ENCODE peak calls at places on chromosomes 5 and 9, in five cellular contexts. G, D, Q, V and J are unnamed samples. For H3K4me1, the result is how much of the 10 kb centered on the place peaks cover.

GRCh38 chr5:29899583-29899982 is 1293.9 kb upstream of the CDH6 start:
- DNase-seq in V (no peak), D (no peak), Q (no peak), G (no peak), J (no peak)

GRCh38 chr5:168347786-168348414 is 56.5 kb downstream of the WWC1 start:
- DNase-seq in G (no peak), Q (no peak), D (no peak), V (no peak), J (peak)

GRCh38 chr9:107036367-107036766 is 173.4 kb downstream of the ZNF462 start:
- DNase-seq in D (no peak), G (no peak), Q (no peak), V (no peak), J (no peak)

GRCh38 chr5:78613151-78613533 is 35.4 kb downstream of the LHFPL2 start:
- DNase-seq in V (no peak), G (no peak), Q (no peak), D (no peak), J (no peak)

GRCh38 chr9:99576002-99576401 is 245.7 kb upstream of the NR4A3 start:
- DNase-seq in G (no peak), D (no peak), Q (no peak), V (no peak), J (peak)

GRCh38 chr9:116935149-116935897 is 248.2 kb downstream of the TRIM32 start:
- DNase-seq in D (no peak), V (no peak), Q (no peak), G (no peak), J (no peak)

GRCh38 chr9:84207443-84208032 is 133.0 kb downstream of the SLC28A3 start:
- DNase-seq in D (no peak), Q (peak), V (peak), G (no peak), J (no peak)

GRCh38 chr5:140182075-140182709 is 7.2 kb downstream of the CYSTM1 start:
- DNase-seq in G (no peak), D (no peak), V (peak), Q (peak), J (no peak)

GRCh38 chr5:111242606-111243005 is 18.4 kb downstream of the CAMK4 start:
- DNase-seq in Q (no peak), G (no peak), D (no peak), V (no peak), J (no peak)

GRCh38 chr9:134056483-134057310 is 11.1 kb downstream of the BRD3 start:
- DNase-seq in Q (no peak), V (no peak), D (peak), G (peak), J (no peak)

GRCh38 chr5:108141676-108142075 is 240.2 kb downstream of the FBXL17 start:
- DNase-seq in D (no peak), V (no peak), G (no peak), Q (no peak), J (no peak)

GRCh38 chr9:116096853-116097252 is 56.7 kb upstream of the PAPPA start:
- DNase-seq in D (no peak), G (no peak), V (no peak), Q (no peak), J (no peak)

GRCh38 chr9:121576281-121577075 is 75.0 kb upstream of the DAB2IP start:
- DNase-seq in D (no peak), G (no peak), Q (no peak), V (no peak), J (no peak)

GRCh38 chr9:97809666-97810344 is 43.2 kb upstream of the FOXE1 start:
- DNase-seq in V (no peak), Q (no peak), G (no peak), D (no peak), J (peak)

GRCh38 chr9:115838417-115838816 is 315.2 kb upstream of the PAPPA start:
- DNase-seq in Q (no peak), G (no peak), D (no peak), V (no peak), J (no peak)

GRCh38 chr5:52794519-52794918 is 6.8 kb downstream of the ITGA1 start:
- DNase-seq in V (no peak), Q (peak), G (no peak), D (no peak), J (no peak)

GRCh38 chr5:42912184-42912766 is 100.6 kb upstream of the SELENOP start:
- DNase-seq in V (no peak), G (no peak), Q (peak), D (no peak), J (peak)

GRCh38 chr5:10374032-10374431 is 20.5 kb downstream of the MARCHF6 start:
- DNase-seq in G (no peak), Q (no peak), V (no peak), D (no peak), J (no peak)

DNA sequence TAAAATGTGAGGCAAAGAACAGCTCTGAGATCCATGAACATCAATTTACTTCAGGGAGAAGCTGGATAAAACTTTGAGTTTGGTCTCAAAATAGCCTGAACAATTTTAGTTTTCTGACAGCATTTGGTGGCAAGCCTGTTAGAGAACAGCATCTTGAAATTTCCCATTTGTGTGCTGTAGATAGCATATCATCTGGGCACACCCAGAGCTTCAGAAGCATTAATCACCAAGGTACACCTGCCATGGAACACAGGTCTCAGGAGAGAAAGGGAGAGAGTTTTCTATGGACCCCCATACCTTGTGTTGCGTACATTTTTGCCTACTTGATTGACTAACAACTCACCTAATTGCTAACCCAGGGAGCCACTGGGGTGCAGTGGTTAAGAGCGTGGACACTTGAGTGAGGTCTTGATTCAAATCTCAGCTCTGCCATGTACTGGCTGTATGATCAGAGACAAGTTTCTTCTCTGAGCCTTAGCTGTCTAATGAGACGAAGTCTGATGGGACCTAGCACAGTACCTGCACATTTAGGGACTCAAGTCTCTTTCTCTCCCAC is 264.9 kb downstream of the PIK3R1 start:
- DNase-seq in G (no peak), D (no peak), V (no peak), Q (no peak), J (no peak)
- H3K27ac ChIP-seq in G (no peak), D (peak), V (peak), Q (no peak), J (no peak)

DNA sequence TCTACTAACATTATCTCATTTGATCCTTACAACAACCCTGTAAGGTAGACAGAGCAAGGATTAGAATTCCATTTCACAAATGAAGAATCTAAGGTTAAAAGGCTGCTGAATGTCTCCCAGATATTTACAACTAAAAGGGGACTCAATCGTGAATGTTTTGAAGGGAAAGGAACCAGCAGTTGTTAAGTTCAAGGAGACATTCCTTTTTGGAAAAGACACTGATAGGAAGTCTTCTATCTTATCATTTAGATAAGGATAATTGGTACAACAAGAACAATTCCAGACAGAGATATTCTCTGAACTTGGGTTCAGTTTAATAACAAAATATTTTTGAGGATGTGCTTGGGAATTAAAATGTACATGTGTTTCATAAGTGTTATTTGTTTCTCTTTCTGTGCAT is 37.5 kb upstream of the CER1 start:
- DNase-seq in V (no peak), Q (no peak), G (no peak), D (no peak), J (no peak)
- H3K4me1 ChIP-seq in V (under half), Q (under half), G (under half), D (under half), J (under half)

DNA sequence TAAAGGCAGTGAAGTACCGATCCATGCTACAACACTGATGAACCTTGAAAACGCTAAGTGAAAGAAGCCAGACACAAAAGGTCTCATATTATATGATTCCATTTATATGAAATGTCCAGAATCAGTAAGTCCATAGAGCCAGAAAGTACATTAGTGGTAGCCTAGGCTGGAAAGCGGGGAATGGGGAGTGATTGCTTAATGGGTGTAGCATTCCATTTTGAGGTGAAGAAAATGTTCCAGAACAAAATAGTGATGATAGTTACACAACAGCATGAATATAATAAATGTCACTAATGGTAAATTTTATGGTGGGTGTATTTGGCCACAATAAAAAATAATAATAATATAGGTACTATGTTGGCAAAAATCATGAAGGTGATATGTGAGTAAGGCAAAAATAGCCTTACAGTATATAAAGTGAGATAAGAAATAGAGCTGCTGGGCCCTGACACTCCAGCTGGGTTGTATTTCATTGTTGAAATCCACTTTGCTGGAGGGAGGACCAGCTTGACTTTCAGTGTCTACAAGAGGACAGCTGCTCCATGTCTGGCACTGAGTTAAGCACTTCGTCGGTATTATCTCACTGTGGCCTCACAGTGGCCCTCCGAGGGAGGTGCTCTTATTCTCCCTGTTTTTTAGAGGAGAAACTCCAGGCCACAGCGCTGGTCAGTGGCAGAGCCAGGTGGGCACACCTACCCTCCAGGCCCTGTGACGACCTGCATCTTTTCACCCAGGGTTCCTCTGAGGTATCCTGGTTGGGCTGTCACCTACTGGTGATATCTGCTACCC is 22.4 kb upstream of the ANGPTL2 start:
- DNase-seq in D (peak), V (peak), Q (peak), G (peak), J (no peak)
- H3K27ac ChIP-seq in D (peak), V (no peak), Q (no peak), G (peak), J (no peak)

DNA sequence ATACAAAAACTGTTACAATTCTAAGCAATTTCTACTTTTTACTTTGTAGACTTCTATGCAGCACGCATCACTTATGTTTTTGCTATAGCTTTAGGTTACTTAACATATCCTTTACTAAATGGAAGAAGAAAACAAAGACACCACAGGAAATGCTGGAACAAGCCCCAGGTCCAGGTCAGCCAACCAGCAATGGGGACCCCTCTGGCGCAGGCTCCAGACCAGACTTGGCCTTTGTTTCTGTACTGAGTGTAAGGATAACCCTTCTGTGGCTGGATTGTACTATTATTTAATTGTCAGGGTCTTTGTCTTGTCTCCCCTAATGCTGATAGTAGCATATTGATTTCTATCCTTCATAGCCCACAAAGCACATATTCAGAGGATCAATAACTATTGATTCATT is 4.2 kb downstream of the SEMA4D start:
- DNase-seq in G (no peak), V (no peak), Q (no peak), D (no peak), J (no peak)
- H3K4me1 ChIP-seq in G (under half), V (under half), Q (under half), D (under half), J (under half)

GRCh38 chr5:81604193-81604592 is 146.7 kb downstream of the SSBP2 start:
- DNase-seq in Q (no peak), G (no peak), V (no peak), D (no peak), J (no peak)

GRCh38 chr5:81605299-81605698 is 145.6 kb downstream of the SSBP2 start:
- DNase-seq in V (no peak), G (no peak), Q (no peak), D (no peak), J (no peak)

GRCh38 chr5:81606150-81606549 is 144.7 kb downstream of the SSBP2 start:
- DNase-seq in G (no peak), V (no peak), Q (no peak), D (no peak), J (no peak)

GRCh38 chr5:81601912-81602311 is 149.0 kb downstream of the SSBP2 start:
- DNase-seq in V (no peak), Q (no peak), D (no peak), G (no peak), J (no peak)
- H3K27ac ChIP-seq in V (no peak), Q (no peak), D (no peak), G (no peak), J (no peak)